ENCODE peak calls at places on chromosomes 7 and 10, in four cellular contexts. One of them, this sample, is unnamed.

GRCh38 chr10:87030912-87031635 is 11.0 kb downstream of the FAM25A start:
- DNase-seq in K562: no peak
- DNase-seq in H1: no peak
- DNase-seq in SK-N-SH: no peak
- DNase-seq in this sample: no peak

GRCh38 chr10:34524369-34525091 is 290.6 kb downstream of the PARD3 start:
- DNase-seq in SK-N-SH: no peak
- DNase-seq in H1: no peak
- DNase-seq in K562: no peak
- DNase-seq in this sample: peak; percentile 39

GRCh38 chr10:78362406-78363022 is 328.9 kb downstream of the RPS24 start:
- DNase-seq in SK-N-SH: no peak
- DNase-seq in H1: no peak
- DNase-seq in K562: no peak
- DNase-seq in this sample: no peak

GRCh38 chr10:7085147-7085912 is 325.5 kb downstream of the SFMBT2 start:
- DNase-seq in H1: no peak
- DNase-seq in K562: no peak
- DNase-seq in SK-N-SH: no peak
- DNase-seq in this sample: no peak

GRCh38 chr10:9302142-9302746 is 1247.8 kb downstream of the GATA3 start:
- DNase-seq in SK-N-SH: no peak
- DNase-seq in H1: no peak
- DNase-seq in K562: peak; percentile 41
- DNase-seq in this sample: no peak

GRCh38 chr10:43068781-43069515 is 7.9 kb upstream of the RET start:
- DNase-seq in K562: no peak
- DNase-seq in H1: no peak
- DNase-seq in SK-N-SH: no peak
- DNase-seq in this sample: no peak

GRCh38 chr10:103549349-103549685 is 55.8 kb downstream of the NEURL1 start:
- DNase-seq in K562: no peak
- DNase-seq in SK-N-SH: peak; percentile 3
- DNase-seq in H1: no peak
- DNase-seq in this sample: no peak

GRCh38 chr7:1643270-1644092 is 26.6 kb upstream of the ELFN1 start:
- DNase-seq in H1: no peak
- DNase-seq in K562: no peak
- DNase-seq in SK-N-SH: no peak
- DNase-seq in this sample: no peak

GRCh38 chr7:103988468-103989199 is 824 bp downstream of the RELN start:
- DNase-seq in SK-N-SH: peak; percentile 60
- DNase-seq in K562: no peak
- DNase-seq in H1: no peak
- DNase-seq in this sample: no peak

GRCh38 chr7:32762894-32763293 is 128.7 kb downstream of the KBTBD2 start:
- DNase-seq in SK-N-SH: no peak
- DNase-seq in H1: no peak
- DNase-seq in K562: no peak
- DNase-seq in this sample: no peak

GRCh38 chr10:64071218-64071617 is 550.0 kb downstream of the REEP3 start:
- DNase-seq in H1: no peak
- DNase-seq in K562: no peak
- DNase-seq in SK-N-SH: no peak
- DNase-seq in this sample: no peak

GRCh38 chr7:70698219-70698832 is 433.6 kb upstream of the GALNT17 start:
- DNase-seq in H1: no peak
- DNase-seq in K562: peak; percentile 52
- DNase-seq in SK-N-SH: peak; percentile 80
- DNase-seq in this sample: no peak

GRCh38 chr7:69880848-69881247 is 282.6 kb downstream of the AUTS2 start:
- DNase-seq in SK-N-SH: peak; percentile 24
- DNase-seq in H1: no peak
- DNase-seq in K562: no peak
- DNase-seq in this sample: no peak

GRCh38 chr7:77383333-77383740 is 32.8 kb downstream of the GSAP start:
- DNase-seq in K562: no peak
- DNase-seq in H1: no peak
- DNase-seq in SK-N-SH: no peak
- DNase-seq in this sample: no peak

GRCh38 chr7:66847879-66848810 is 72.9 kb upstream of the TMEM248 start:
- DNase-seq in K562: no peak
- DNase-seq in SK-N-SH: no peak
- DNase-seq in H1: no peak
- DNase-seq in this sample: no peak

GRCh38 chr7:71145906-71146901 is 14.3 kb downstream of the GALNT17 start:
- DNase-seq in K562: no peak
- DNase-seq in H1: no peak
- DNase-seq in SK-N-SH: no peak
- DNase-seq in this sample: no peak

GRCh38 chr7:39044489-39044888 is 66.8 kb downstream of the POU6F2 start:
- DNase-seq in SK-N-SH: no peak
- DNase-seq in K562: no peak
- DNase-seq in H1: no peak
- DNase-seq in this sample: no peak

GRCh38 chr10:118827466-118828155 is 72.8 kb upstream of the CACUL1 start:
- DNase-seq in K562: peak; percentile 30
- DNase-seq in H1: peak; percentile 58
- DNase-seq in SK-N-SH: no peak
- DNase-seq in this sample: no peak

GRCh38 chr7:133044722-133045473 is 37.0 kb downstream of the CHCHD3 start:
- DNase-seq in SK-N-SH: peak; percentile 25
- DNase-seq in H1: peak; percentile 56
- DNase-seq in K562: no peak
- DNase-seq in this sample: no peak

GRCh38 chr7:111384065-111384891 is 178.0 kb downstream of the IMMP2L start:
- DNase-seq in SK-N-SH: no peak
- DNase-seq in K562: no peak
- DNase-seq in H1: no peak
- DNase-seq in this sample: no peak

GRCh38 chr7:7576344-7576743 is 9.7 kb downstream of the MIOS start:
- DNase-seq in K562: no peak
- DNase-seq in H1: no peak
- DNase-seq in SK-N-SH: no peak
- DNase-seq in this sample: no peak

GRCh38 chr10:116418394-116418793 is 9.3 kb upstream of the PNLIPRP3 start:
- DNase-seq in K562: no peak
- DNase-seq in SK-N-SH: no peak
- DNase-seq in H1: no peak
- DNase-seq in this sample: no peak

GRCh38 chr7:128264477-128264876 is 23.4 kb downstream of the LEP start:
- DNase-seq in H1: no peak
- DNase-seq in K562: no peak
- DNase-seq in SK-N-SH: no peak
- DNase-seq in this sample: no peak

GRCh38 chr7:16660702-16661464 is 14.9 kb downstream of the BZW2 start:
- DNase-seq in K562: no peak
- DNase-seq in SK-N-SH: no peak
- DNase-seq in H1: no peak
- DNase-seq in this sample: no peak

GRCh38 chr7:5423844-5424688 is 432 bp upstream of the TNRC18 start:
- DNase-seq in K562: peak; percentile 91
- DNase-seq in H1: peak; percentile 90
- DNase-seq in SK-N-SH: peak; percentile 98
- DNase-seq in this sample: no peak

GRCh38 chr7:81687062-81687461 is 82.8 kb downstream of the HGF start:
- DNase-seq in SK-N-SH: no peak
- DNase-seq in K562: no peak
- DNase-seq in H1: no peak
- DNase-seq in this sample: no peak

GRCh38 chr7:81688622-81689411 is 81.0 kb downstream of the HGF start:
- DNase-seq in SK-N-SH: no peak
- DNase-seq in H1: no peak
- DNase-seq in K562: no peak
- DNase-seq in this sample: no peak

GRCh38 chr7:81685263-81685868 is 84.5 kb downstream of the HGF start:
- DNase-seq in K562: no peak
- DNase-seq in H1: no peak
- DNase-seq in SK-N-SH: no peak
- DNase-seq in this sample: no peak

GRCh38 chr7:81682873-81683272 is 87.0 kb downstream of the HGF start:
- DNase-seq in SK-N-SH: peak; percentile 48
- DNase-seq in H1: no peak
- DNase-seq in K562: no peak
- DNase-seq in this sample: no peak

GRCh38 chr7:81684513-81685262 is 85.2 kb downstream of the HGF start:
- DNase-seq in K562: no peak
- DNase-seq in H1: no peak
- DNase-seq in SK-N-SH: peak; percentile 63
- DNase-seq in this sample: peak; percentile 74
- TF ChIP-seq NRF1 in K562: no peak
- TF ChIP-seq NRF1 in H1: no peak
- TF ChIP-seq NRF1 in SK-N-SH: no peak
- TF ChIP-seq NRF1 in this sample: no peak

GRCh38 chr7:150944066-150945042 is 33.8 kb downstream of the KCNH2 start:
- DNase-seq in H1: no peak
- DNase-seq in SK-N-SH: no peak
- DNase-seq in K562: no peak
- DNase-seq in this sample: no peak
- TF ChIP-seq NRF1 in H1: no peak
- TF ChIP-seq NRF1 in SK-N-SH: no peak
- TF ChIP-seq NRF1 in K562: no peak
- TF ChIP-seq NRF1 in this sample: no peak

GRCh38 chr7:149369497-149369896 is 91.4 kb downstream of the ZNF777 start:
- DNase-seq in K562: no peak
- DNase-seq in H1: no peak
- DNase-seq in SK-N-SH: no peak
- DNase-seq in this sample: no peak

GRCh38 chr7:149370790-149371189 is 90.1 kb downstream of the ZNF777 start:
- DNase-seq in SK-N-SH: no peak
- DNase-seq in K562: no peak
- DNase-seq in H1: no peak
- DNase-seq in this sample: no peak

GRCh38 chr7:149375234-149376008 is 85.4 kb downstream of the ZNF777 start:
- DNase-seq in H1: no peak
- DNase-seq in K562: no peak
- DNase-seq in SK-N-SH: no peak
- DNase-seq in this sample: no peak

GRCh38 chr7:149377386-149377785 is 83.5 kb downstream of the ZNF777 start:
- DNase-seq in SK-N-SH: no peak
- DNase-seq in K562: no peak
- DNase-seq in H1: no peak
- DNase-seq in this sample: no peak

GRCh38 chr7:149373089-149373488 is 87.8 kb downstream of the ZNF777 start:
- DNase-seq in K562: no peak
- DNase-seq in H1: no peak
- DNase-seq in SK-N-SH: no peak
- DNase-seq in this sample: no peak
- TF ChIP-seq NRF1 in K562: no peak
- TF ChIP-seq NRF1 in H1: no peak
- TF ChIP-seq NRF1 in SK-N-SH: no peak
- TF ChIP-seq NRF1 in this sample: no peak

GRCh38 chr7:44144968-44145418 is 3.9 kb upstream of the MYL7 start:
- DNase-seq in H1: no peak
- DNase-seq in SK-N-SH: peak; percentile 42
- DNase-seq in K562: no peak
- DNase-seq in this sample: no peak

GRCh38 chr7:44142028-44142427 is 896 bp upstream of the MYL7 start:
- DNase-seq in H1: no peak
- DNase-seq in K562: no peak
- DNase-seq in SK-N-SH: peak; percentile 28
- DNase-seq in this sample: no peak

GRCh38 chr7:44145419-44145968 is 4.4 kb upstream of the MYL7 start:
- DNase-seq in SK-N-SH: peak; percentile 78
- DNase-seq in H1: peak; percentile 68
- DNase-seq in K562: no peak
- DNase-seq in this sample: no peak

GRCh38 chr7:44144426-44144967 is 3.4 kb upstream of the MYL7 start:
- DNase-seq in K562: no peak
- DNase-seq in SK-N-SH: peak; percentile 29
- DNase-seq in H1: no peak
- DNase-seq in this sample: no peak

GRCh38 chr7:44143606-44144250 is 2.6 kb upstream of the MYL7 start:
- DNase-seq in H1: no peak
- DNase-seq in K562: no peak
- DNase-seq in SK-N-SH: peak; percentile 33
- DNase-seq in this sample: no peak
- TF ChIP-seq NRF1 in H1: no peak
- TF ChIP-seq NRF1 in K562: no peak
- TF ChIP-seq NRF1 in SK-N-SH: no peak
- TF ChIP-seq NRF1 in this sample: no peak

GRCh38 chr7:142582351-142582750 is 166.9 kb upstream of the PRSS1 start:
- DNase-seq in K562: no peak
- DNase-seq in SK-N-SH: no peak
- DNase-seq in H1: no peak
- DNase-seq in this sample: no peak

GRCh38 chr7:142583424-142583823 is 165.8 kb upstream of the PRSS1 start:
- DNase-seq in SK-N-SH: peak; percentile 22
- DNase-seq in H1: no peak
- DNase-seq in K562: no peak
- DNase-seq in this sample: peak; percentile 58

GRCh38 chr7:142585425-142585824 is 163.8 kb upstream of the PRSS1 start:
- DNase-seq in H1: no peak
- DNase-seq in K562: no peak
- DNase-seq in SK-N-SH: no peak
- DNase-seq in this sample: no peak

GRCh38 chr7:142586611-142587010 is 162.7 kb upstream of the PRSS1 start:
- DNase-seq in H1: no peak
- DNase-seq in SK-N-SH: no peak
- DNase-seq in K562: no peak
- DNase-seq in this sample: no peak

DNA sequence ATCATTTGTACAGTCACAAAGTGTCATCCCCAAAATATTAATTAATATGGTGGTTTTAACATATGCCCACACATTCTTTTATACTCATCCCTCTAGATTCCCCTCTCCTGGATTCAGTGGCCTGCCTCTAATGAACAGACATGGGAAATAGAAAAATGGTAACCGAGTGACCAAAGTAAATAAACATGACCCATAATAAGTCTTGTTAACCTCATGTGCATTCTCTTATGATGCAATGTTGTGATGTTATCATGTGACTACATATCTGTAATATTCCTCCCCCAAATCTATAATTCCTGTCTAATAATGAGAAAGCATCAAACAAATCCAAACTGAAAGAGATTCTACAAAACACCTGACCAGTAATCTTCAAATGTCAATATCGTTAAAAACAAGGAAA is 164.5 kb upstream of the PRSS1 start:
- DNase-seq in SK-N-SH: no peak
- DNase-seq in H1: no peak
- DNase-seq in K562: no peak
- DNase-seq in this sample: no peak
- TF ChIP-seq NRF1 in SK-N-SH: no peak
- TF ChIP-seq NRF1 in H1: no peak
- TF ChIP-seq NRF1 in K562: no peak
- TF ChIP-seq NRF1 in this sample: no peak